ENCODE peak calls at places on chromosome 22, in six cellular contexts. J, P, G, V, Q and T are unnamed samples.

GRCh38 chr22:32735516-32735915 is 66.0 kb upstream of the TIMP3 start:
- DNase-seq in J (no peak), P (no peak), G (no peak), V (no peak), Q (no peak), T (no peak)

GRCh38 chr22:32318361-32318760 is 39.3 kb upstream of the RFPL3 start:
- DNase-seq in J (no peak), P (no peak), G (no peak), V (no peak), Q (no peak), T (no peak)

GRCh38 chr22:46547179-46547882 is 9.9 kb upstream of the CELSR1 start:
- DNase-seq in J (peak; percentile 30), P (no peak), G (peak; percentile 24), V (no peak), Q (no peak), T (no peak)

GRCh38 chr22:17858033-17858432 is 83.8 kb upstream of the BID start:
- DNase-seq in J (no peak), P (no peak), G (no peak), V (no peak), Q (no peak), T (no peak)

GRCh38 chr22:24595228-24595627 is 2.4 kb upstream of the LRRC75B start:
- DNase-seq in J (no peak), P (no peak), G (no peak), V (no peak), Q (no peak), T (no peak)

GRCh38 chr22:20982563-20982882 is 426 bp downstream of the LZTR1 start:
- DNase-seq in J (no peak), P (no peak), G (no peak), V (no peak), Q (no peak), T (no peak)

GRCh38 chr22:49500076-49500460 is 327.6 kb downstream of the BRD1 start:
- DNase-seq in J (no peak), P (no peak), G (no peak), V (no peak), Q (no peak), T (no peak)

GRCh38 chr22:20106205-20106848 is 9.6 kb upstream of the RANBP1 start:
- DNase-seq in J (no peak), P (no peak), G (no peak), V (no peak), Q (no peak), T (no peak)

GRCh38 chr22:20748820-20749428 is 25.0 kb upstream of the SERPIND1 start:
- DNase-seq in J (no peak), P (no peak), G (peak; percentile 16), V (no peak), Q (no peak), T (no peak)

GRCh38 chr22:49097171-49097925 is 730.3 kb downstream of the BRD1 start:
- DNase-seq in J (no peak), P (no peak), G (no peak), V (no peak), Q (no peak), T (no peak)

GRCh38 chr22:19988965-19989724 is 27.5 kb downstream of the ARVCF start:
- DNase-seq in J (no peak), P (no peak), G (no peak), V (no peak), Q (peak; percentile 72), T (no peak)

GRCh38 chr22:47739616-47740015 is 977.2 kb downstream of the TBC1D22A start:
- DNase-seq in J (no peak), P (no peak), G (no peak), V (no peak), Q (no peak), T (no peak)

GRCh38 chr22:23302171-23303002 is 122.1 kb downstream of the BCR start:
- DNase-seq in J (no peak), P (no peak), G (peak; percentile 69), V (no peak), Q (peak; percentile 27), T (peak; percentile 44)

GRCh38 chr22:48585916-48586798 is 1241.5 kb downstream of the BRD1 start:
- DNase-seq in J (no peak), P (no peak), G (no peak), V (no peak), Q (no peak), T (no peak)

DNA sequence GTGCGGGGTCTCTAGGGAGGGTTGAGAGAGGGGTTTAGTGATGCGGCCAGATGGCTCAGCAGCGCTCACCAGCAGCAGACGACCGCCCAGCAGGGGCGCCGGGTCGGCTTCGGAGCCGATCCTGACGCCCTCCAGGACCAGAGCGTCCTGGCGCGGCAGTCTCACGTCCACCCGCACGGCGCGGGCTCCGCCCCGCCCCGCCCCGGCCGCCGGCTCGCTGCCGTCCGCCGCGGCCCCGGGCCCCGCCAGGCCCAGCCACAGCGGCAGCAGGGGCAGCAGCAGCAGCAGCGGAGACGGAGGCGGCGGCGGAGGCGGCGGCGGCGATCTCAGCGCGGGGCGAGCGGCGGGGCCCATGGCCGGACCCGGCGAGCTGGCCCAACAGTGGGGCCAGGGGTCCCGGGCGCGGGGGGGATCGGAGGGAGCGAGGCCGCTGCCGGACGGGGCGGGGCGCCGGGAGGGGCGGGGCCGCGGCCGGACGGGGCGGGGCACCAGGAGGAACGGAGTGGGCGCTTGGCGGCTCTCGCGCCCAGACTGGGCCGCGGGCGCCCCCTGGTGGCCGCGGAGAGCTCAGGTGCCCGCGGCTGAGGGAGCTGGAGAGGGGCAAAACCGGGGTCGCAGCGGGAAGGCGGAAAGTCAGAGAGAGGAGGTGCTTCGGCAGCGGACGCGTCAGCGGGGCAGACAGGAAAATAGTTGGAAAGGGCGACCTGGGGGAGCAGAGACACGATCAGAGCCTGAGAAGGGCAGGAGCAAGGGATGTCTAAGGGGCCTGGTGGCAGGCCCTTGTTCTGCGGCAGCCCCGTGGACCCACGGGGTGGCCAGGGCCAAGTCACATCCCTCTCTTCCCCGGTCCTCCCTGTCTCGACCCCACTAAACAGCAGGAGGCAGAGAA is at the start of gene RNF215:
- DNase-seq in J (peak; percentile 68), P (peak; percentile 44), G (peak; percentile 78), V (peak; percentile 95), Q (peak; percentile 92), T (peak; percentile 78)
- TF ChIP-seq POLR2A in J (peak; percentile 23), P (no peak), G (no peak), V (no peak), Q (no peak), T (no peak)

GRCh38 chr22:35580351-35581022 is 36.6 kb downstream of the MB start:
- DNase-seq in J (no peak), P (no peak), G (no peak), V (no peak), Q (no peak), T (no peak)

GRCh38 chr22:35578836-35579575 is 38.1 kb downstream of the MB start:
- DNase-seq in J (no peak), P (no peak), G (no peak), V (no peak), Q (no peak), T (no peak)

GRCh38 chr22:35582861-35583670 is 34.1 kb downstream of the MB start:
- DNase-seq in J (peak; percentile 73), P (peak; percentile 65), G (peak; percentile 63), V (peak; percentile 82), Q (peak; percentile 85), T (peak; percentile 71)

GRCh38 chr22:35582218-35582860 is 34.8 kb downstream of the MB start:
- DNase-seq in J (no peak), P (no peak), G (no peak), V (no peak), Q (no peak), T (no peak)

GRCh38 chr22:35581023-35581413 is 36.1 kb downstream of the MB start:
- DNase-seq in J (no peak), P (no peak), G (no peak), V (no peak), Q (no peak), T (no peak)
- TF ChIP-seq MAX in J (no peak), P (no peak), G (no peak), V (no peak), Q (no peak), T (no peak)

DNA sequence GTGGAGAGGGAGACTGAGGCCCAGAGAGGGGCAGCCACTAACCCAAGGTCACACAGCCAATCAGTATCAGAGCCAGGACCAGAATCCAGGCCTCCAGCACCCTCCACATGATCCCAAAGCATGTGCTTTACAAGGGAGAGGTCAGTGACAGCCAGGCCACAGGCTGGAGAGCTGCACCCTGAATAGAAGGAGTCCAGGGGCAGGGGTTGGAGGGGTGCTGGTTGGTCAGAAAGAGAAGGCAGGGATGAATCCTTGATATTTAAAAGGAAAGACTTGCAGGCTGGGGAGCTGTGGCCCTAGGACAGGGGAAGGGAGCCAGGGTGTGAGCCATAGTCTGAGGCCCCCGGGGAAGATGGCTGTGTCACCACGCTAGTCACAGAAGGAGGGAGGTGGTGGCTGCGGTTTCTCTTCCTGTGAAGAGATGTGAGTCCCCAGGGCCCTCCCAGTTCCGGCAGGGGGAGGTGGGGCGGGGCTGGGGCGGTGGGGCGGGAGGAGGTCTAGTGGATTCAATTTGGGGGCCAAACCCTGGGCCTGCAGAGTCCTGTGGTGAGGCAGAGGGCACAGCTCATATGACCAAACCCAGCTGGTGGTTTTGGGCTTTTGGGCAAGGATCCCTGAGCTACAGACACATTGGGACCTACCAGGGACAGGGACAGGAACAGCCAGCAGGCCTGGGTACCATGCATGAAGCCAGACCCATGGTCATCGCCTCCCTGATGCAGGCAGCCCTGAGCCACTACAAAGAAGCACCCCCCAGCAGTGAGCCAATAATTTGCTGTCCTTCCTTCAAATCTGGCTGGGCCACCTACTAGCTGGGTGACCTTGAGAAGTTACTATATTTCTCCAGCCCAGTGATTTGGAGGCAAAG is 14.0 kb downstream of the RAC2 start:
- DNase-seq in J (no peak), P (peak; percentile 51), G (no peak), V (no peak), Q (peak; percentile 61), T (peak; percentile 96)
- TF ChIP-seq POLR2A in J (no peak), P (no peak), G (no peak), V (no peak), Q (peak; percentile 25), T (no peak)

GRCh38 chr22:45451988-45452387 is 38.5 kb downstream of the RIBC2 start:
- DNase-seq in J (no peak), P (no peak), G (no peak), V (no peak), Q (no peak), T (no peak)

GRCh38 chr22:45450101-45450785 is 36.8 kb downstream of the RIBC2 start:
- DNase-seq in J (no peak), P (no peak), G (no peak), V (no peak), Q (no peak), T (no peak)

GRCh38 chr22:45452565-45453449 is 39.3 kb downstream of the RIBC2 start:
- DNase-seq in J (no peak), P (no peak), G (no peak), V (no peak), Q (no peak), T (no peak)

GRCh38 chr22:45448431-45448830 is 34.9 kb downstream of the RIBC2 start:
- DNase-seq in J (no peak), P (no peak), G (no peak), V (no peak), Q (no peak), T (no peak)

DNA sequence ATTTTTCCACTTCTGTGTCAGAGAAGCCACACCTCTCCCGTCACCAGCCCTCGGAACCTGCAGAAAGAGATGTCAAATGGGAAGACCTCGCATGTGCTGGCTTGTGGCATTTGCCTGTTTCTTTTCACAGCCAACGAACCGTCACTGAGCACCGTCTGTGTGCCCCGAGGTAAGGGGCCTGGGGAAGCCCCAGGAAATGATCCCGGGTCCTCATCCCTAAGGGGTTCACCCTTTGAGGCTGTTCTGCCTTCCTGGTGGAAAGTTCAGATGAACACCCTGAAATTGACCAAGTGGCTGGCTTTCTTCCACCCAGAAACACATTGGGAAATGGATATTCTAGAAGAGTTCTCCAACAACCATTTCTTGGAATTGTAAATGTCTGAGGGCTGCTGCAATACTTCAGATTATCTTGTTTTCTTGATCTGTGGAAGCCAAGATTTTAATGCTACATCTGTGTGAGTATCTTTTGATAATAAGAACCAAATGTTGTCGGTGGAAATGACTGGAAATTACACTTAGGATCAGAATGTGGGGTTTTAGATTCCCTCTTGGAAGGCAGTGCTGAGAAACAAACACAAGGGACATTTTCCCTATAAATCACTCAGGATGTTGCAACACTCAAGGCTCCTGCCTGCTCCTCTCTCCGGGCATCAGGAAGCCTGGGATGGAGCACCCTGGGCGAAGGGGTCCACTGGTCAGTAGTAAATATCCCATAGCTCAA is 37.6 kb downstream of the RIBC2 start:
- DNase-seq in J (no peak), P (no peak), G (no peak), V (no peak), Q (no peak), T (no peak)
- TF ChIP-seq MAX in J (no peak), P (no peak), G (no peak), V (no peak), Q (no peak), T (no peak)